ENCODE peak calls at places on chromosome 15, in nine cellular contexts. O is A549, P is endothelial cell of umbilical vein, W is HepG2, E is HCT116, X is GM12878, V is K562, M is H1, A is SK-N-SH. Q is an unnamed sample.

GRCh38 chr15:96330450-96331140 is at the start of gene NR2F2:
- DNase-seq in X (peak), P (peak), M (peak), W (peak), O (peak), E (peak), V (peak), A (peak), Q (peak)

GRCh38 chr15:73840771-73841170 is 32.6 kb upstream of the TBC1D21 start:
- DNase-seq in P (no peak), E (no peak), A (no peak), V (no peak), X (no peak), M (no peak), W (no peak), O (no peak), Q (no peak)

GRCh38 chr15:84151205-84151931 is 84.2 kb upstream of the GOLGA6L4 start:
- DNase-seq in V (no peak), X (no peak), E (no peak), W (no peak), P (no peak), M (no peak), O (no peak), A (no peak), Q (no peak)

GRCh38 chr15:51170882-51171577 is 76.3 kb upstream of the TNFAIP8L3 start:
- DNase-seq in E (no peak), W (no peak), M (no peak), X (no peak), O (no peak), P (no peak), V (no peak), A (no peak), Q (no peak)

GRCh38 chr15:53586815-53587214 is 172.6 kb downstream of the WDR72 start:
- DNase-seq in A (peak), W (peak), X (no peak), O (no peak), E (peak), V (peak), P (peak), M (peak), Q (peak)

GRCh38 chr15:78360426-78360825 is 20.3 kb downstream of the CRABP1 start:
- DNase-seq in E (no peak), W (no peak), V (no peak), P (no peak), A (peak), O (no peak), M (no peak), X (no peak), Q (no peak)

GRCh38 chr15:72203507-72203837 is 5.9 kb upstream of the GRAMD2A start:
- DNase-seq in X (no peak), M (no peak), W (no peak), O (no peak), V (no peak), A (peak), E (no peak), P (peak), Q (no peak)

GRCh38 chr15:99630607-99631131 is 64.9 kb downstream of the MEF2A start:
- DNase-seq in M (no peak), V (no peak), O (no peak), W (no peak), X (no peak), A (no peak), P (no peak), E (no peak), Q (no peak)

GRCh38 chr15:74185949-74186348 is 12.4 kb downstream of the ISLR start:
- DNase-seq in W (no peak), V (no peak), E (no peak), P (no peak), A (no peak), O (no peak), M (no peak), X (no peak), Q (no peak)

GRCh38 chr15:58260911-58261267 is 122.7 kb downstream of the AQP9 start:
- DNase-seq in W (no peak), E (no peak), M (no peak), O (no peak), V (no peak), A (no peak), P (no peak), X (no peak), Q (no peak)

GRCh38 chr15:41559489-41560177 is 621 bp downstream of the TYRO3 start:
- DNase-seq in E (no peak), P (no peak), W (no peak), O (no peak), M (no peak), V (peak), A (peak), X (no peak), Q (peak)

GRCh38 chr15:91061997-91062396 is 38.1 kb upstream of the SV2B start:
- DNase-seq in O (no peak), V (no peak), E (no peak), A (no peak), W (no peak), X (no peak), M (no peak), P (no peak), Q (no peak)

GRCh38 chr15:42038401-42038800 is 17.6 kb upstream of the PLA2G4E start:
- DNase-seq in V (no peak), O (no peak), E (no peak), P (no peak), A (no peak), M (no peak), W (no peak), X (no peak), Q (no peak)

GRCh38 chr15:92902723-92903587 is 2.8 kb downstream of the CHD2 start:
- DNase-seq in P (peak), X (no peak), V (no peak), E (no peak), M (no peak), A (no peak), O (no peak), W (no peak), Q (peak)

GRCh38 chr15:50353251-50353998 is 1.6 kb downstream of the GABPB1 start:
- DNase-seq in W (no peak), P (peak), M (no peak), V (peak), X (no peak), E (no peak), A (no peak), O (no peak), Q (peak)

GRCh38 chr15:84915011-84915958 is 30.8 kb downstream of the SLC28A1 start:
- DNase-seq in M (no peak), O (peak), E (peak), V (peak), W (peak), P (peak), A (peak), X (peak), Q (peak)

GRCh38 chr15:69921626-69922624 is 175.8 kb downstream of the TLE3 start:
- DNase-seq in V (no peak), E (no peak), O (no peak), X (peak), P (no peak), M (no peak), A (no peak), W (no peak), Q (peak)

GRCh38 chr15:51861557-51862350 is 32.3 kb downstream of the TMOD3 start:
- DNase-seq in E (no peak), W (no peak), P (peak), A (no peak), O (no peak), X (no peak), M (no peak), V (no peak), Q (peak)

GRCh38 chr15:70132148-70132547 is 34.4 kb upstream of the TLE3 start:
- DNase-seq in M (no peak), O (no peak), X (no peak), V (no peak), E (no peak), W (no peak), P (no peak), A (no peak), Q (no peak)

GRCh38 chr15:70327328-70328136 is 229.8 kb upstream of the TLE3 start:
- DNase-seq in X (no peak), W (no peak), O (no peak), V (no peak), M (no peak), P (peak), E (no peak), A (no peak), Q (peak)

GRCh38 chr15:97126556-97127233 is 796.2 kb downstream of the NR2F2 start:
- DNase-seq in V (no peak), A (no peak), E (no peak), W (no peak), P (no peak), X (no peak), O (no peak), M (no peak), Q (no peak)

GRCh38 chr15:88032787-88033186 is 223.8 kb downstream of the NTRK3 start:
- DNase-seq in P (no peak), M (no peak), W (no peak), E (peak), O (no peak), X (no peak), V (peak), A (no peak), Q (peak)

GRCh38 chr15:28017423-28017924 is 81.6 kb downstream of the OCA2 start:
- DNase-seq in A (peak), E (no peak), V (no peak), M (no peak), X (no peak), P (no peak), O (no peak), W (peak), Q (peak)

GRCh38 chr15:58019503-58020376 is 45.8 kb downstream of the ALDH1A2 start:
- DNase-seq in E (no peak), M (no peak), O (no peak), V (no peak), X (no peak), A (no peak), P (peak), W (no peak), Q (no peak)

GRCh38 chr15:86317379-86317745 is 237.7 kb downstream of the AGBL1 start:
- DNase-seq in W (no peak), O (no peak), V (no peak), X (no peak), M (no peak), A (no peak), E (no peak), P (no peak), Q (no peak)
- TF ChIP-seq MAX in W (no peak), O (no peak), V (no peak), X (no peak), M (no peak), A (no peak), E (no peak), P (no peak), Q (no peak)

GRCh38 chr15:80834402-80834801 is 55.2 kb downstream of the CEMIP start:
- DNase-seq in M (no peak), E (no peak), O (no peak), V (no peak), W (no peak), P (no peak), A (no peak), X (no peak), Q (no peak)

GRCh38 chr15:80836991-80837390 is 57.8 kb downstream of the CEMIP start:
- DNase-seq in X (no peak), O (no peak), M (no peak), W (no peak), A (no peak), P (no peak), E (no peak), V (no peak), Q (no peak)

GRCh38 chr15:80836223-80836622 is 57.1 kb downstream of the CEMIP start:
- DNase-seq in M (no peak), A (peak), P (no peak), X (no peak), E (no peak), O (no peak), W (no peak), V (no peak), Q (no peak)

GRCh38 chr15:80834906-80835305 is 55.7 kb downstream of the CEMIP start:
- DNase-seq in V (no peak), O (no peak), E (no peak), M (no peak), X (no peak), A (no peak), W (no peak), P (no peak), Q (no peak)

GRCh38 chr15:80835338-80835737 is 56.2 kb downstream of the CEMIP start:
- DNase-seq in V (no peak), P (no peak), E (no peak), O (peak), X (no peak), A (no peak), M (no peak), W (peak), Q (no peak)
- TF ChIP-seq CTCF in V (no peak), P (no peak), E (peak), O (no peak), X (no peak), A (peak), M (peak), W (peak), Q (no peak)

GRCh38 chr15:66657062-66658020 is 44.7 kb upstream of the SMAD6 start:
- DNase-seq in O (no peak), E (no peak), V (no peak), X (no peak), P (no peak), M (no peak), A (peak), W (no peak), Q (no peak)

GRCh38 chr15:66654718-66655375 is 47.2 kb upstream of the SMAD6 start:
- DNase-seq in V (peak), P (no peak), W (no peak), X (no peak), E (no peak), M (no peak), O (no peak), A (no peak), Q (no peak)

GRCh38 chr15:66655511-66655910 is 46.5 kb upstream of the SMAD6 start:
- DNase-seq in V (no peak), M (no peak), A (no peak), O (no peak), P (no peak), W (no peak), E (no peak), X (no peak), Q (no peak)

GRCh38 chr15:66658057-66658456 is 44.0 kb upstream of the SMAD6 start:
- DNase-seq in M (no peak), E (no peak), W (no peak), P (no peak), A (no peak), O (no peak), X (no peak), V (no peak), Q (no peak)

DNA sequence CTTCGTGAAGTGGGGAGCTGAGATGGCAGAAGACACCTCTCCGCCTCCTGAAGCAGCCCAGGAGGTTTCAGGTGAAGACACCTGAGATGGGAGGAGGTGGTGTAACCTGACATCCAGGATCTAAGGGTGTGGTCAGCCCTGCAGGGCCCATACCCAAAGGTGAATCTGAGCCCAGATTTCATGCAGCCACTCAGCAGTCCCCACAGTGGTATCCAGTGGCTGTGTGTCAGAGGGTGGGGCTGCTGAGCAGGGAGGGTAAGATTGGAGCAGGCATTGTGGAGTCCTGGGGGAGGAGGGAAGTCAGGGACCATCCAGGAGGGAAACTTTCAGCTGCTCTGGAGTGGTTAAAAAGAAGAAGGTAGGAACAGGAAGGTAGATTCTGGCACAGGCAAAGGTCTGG is 46.0 kb upstream of the SMAD6 start:
- DNase-seq in O (no peak), X (no peak), E (no peak), M (no peak), A (no peak), P (no peak), V (no peak), W (no peak), Q (no peak)
- H3K4me3 ChIP-seq in O (no peak), X (no peak), E (no peak), M (no peak), A (no peak), P (no peak), V (no peak), W (no peak), Q (no peak)

DNA sequence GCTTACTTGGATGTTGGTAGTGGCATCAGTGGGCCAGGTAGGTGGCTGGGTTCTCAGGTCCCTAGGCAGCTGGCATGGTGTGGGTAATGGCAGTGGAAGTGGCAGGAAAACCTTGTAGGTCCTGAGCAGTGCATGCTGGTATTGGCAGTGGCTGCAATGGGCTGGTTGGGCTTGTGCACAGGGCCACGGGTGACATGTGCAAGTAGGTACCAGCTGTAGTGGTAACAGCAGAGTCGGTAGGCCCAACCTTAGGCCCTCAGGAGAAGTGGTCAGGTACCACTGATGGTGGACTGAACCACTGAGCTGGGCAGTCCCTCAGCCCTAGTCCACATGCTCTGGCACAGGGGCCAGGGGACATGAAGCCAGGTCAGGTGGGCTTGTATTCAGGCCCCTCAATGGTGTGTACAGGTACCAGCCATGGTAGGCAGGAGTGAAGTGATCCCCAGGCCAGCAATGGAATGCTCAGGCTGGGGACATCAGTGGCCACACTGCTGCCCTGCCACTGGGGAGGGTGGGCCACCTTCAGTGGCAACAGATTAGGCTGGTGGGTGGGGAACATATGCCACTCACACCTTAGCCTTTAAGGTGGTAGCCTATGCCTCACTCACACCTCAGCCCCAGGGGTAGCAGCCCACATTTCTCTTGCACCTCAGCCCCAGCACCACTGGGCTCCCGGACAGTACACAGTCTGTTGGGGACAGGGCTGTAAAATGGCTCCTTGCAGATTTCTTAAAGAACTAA is 118.1 kb downstream of the LRRK1 start:
- DNase-seq in V (no peak), M (no peak), O (no peak), X (no peak), E (no peak), P (no peak), W (no peak), A (no peak), Q (no peak)
- TF ChIP-seq MAX in V (no peak), M (no peak), O (no peak), X (no peak), E (no peak), P (no peak), W (no peak), A (no peak), Q (no peak)

DNA sequence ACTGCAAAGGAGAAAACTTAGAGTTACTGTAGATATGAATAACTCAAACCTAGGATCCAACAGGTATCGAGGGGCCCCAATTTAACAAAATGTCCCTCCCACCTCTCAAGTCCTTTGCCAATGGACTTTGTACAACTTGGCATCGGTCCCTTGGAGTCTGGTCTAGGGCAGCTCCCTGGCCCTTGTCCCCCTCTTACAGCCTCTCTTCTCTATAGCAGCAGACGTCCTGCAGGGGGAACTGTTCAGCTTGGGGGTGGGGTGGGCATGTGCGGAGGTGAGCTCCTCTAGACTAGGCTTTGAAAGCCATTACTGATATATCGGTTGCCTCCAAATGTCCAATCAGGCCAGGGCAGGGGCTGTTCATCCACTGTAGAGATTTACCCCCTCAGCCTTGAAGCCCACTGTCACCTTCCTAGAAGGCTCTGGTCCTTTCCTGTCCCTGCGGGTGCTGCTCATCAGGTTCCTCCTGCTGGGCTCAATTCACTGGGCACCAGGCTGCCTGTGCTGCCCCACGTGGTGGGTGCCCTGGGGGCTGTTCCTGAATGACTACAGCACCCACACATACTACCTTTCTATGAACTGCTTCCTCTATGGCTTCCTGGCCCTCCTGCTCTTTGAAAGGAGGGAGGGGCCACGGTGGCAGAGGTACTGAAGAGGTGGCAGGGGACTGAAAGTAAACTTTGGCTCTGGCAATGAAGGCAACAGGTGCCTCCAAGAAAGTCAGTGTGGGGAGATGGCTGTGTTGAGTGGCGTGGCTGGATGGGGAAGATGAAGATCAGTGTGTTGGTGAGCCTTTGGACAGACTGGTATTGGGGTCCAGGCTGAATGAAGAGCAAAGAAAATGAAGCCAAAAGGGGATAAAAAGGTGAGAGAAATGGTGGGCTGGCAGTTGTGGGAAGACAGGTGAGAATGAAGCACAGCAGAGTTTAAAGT is 78.8 kb upstream of the MEX3B start:
- DNase-seq in V (no peak), P (no peak), E (no peak), W (no peak), M (no peak), A (no peak), O (no peak), X (no peak), Q (no peak)
- TF ChIP-seq CTCF in V (no peak), P (no peak), E (no peak), W (no peak), M (peak), A (no peak), O (no peak), X (no peak), Q (no peak)

GRCh38 chr15:80480909-80481308 is 76.7 kb downstream of the ARNT2 start:
- DNase-seq in E (no peak), X (no peak), M (no peak), P (no peak), W (no peak), O (no peak), A (no peak), V (no peak), Q (no peak)
- H3K4me3 ChIP-seq in E (no peak), X (no peak), M (no peak), P (no peak), W (no peak), O (no peak), A (no peak), V (no peak), Q (no peak)

GRCh38 chr15:31585231-31585630 is 258.6 kb downstream of the KLF13 start:
- DNase-seq in A (no peak), V (no peak), O (no peak), P (no peak), W (no peak), M (no peak), X (no peak), E (no peak), Q (no peak)

GRCh38 chr15:31587583-31587982 is 260.9 kb downstream of the KLF13 start:
- DNase-seq in E (no peak), M (no peak), O (no peak), P (no peak), W (no peak), V (no peak), A (no peak), X (no peak), Q (no peak)

GRCh38 chr15:31586841-31587240 is 260.2 kb downstream of the KLF13 start:
- DNase-seq in E (no peak), P (no peak), V (no peak), W (no peak), X (no peak), A (no peak), M (no peak), O (no peak), Q (no peak)

GRCh38 chr15:31591908-31592307 is 265.3 kb downstream of the KLF13 start:
- DNase-seq in X (no peak), V (no peak), A (no peak), W (no peak), P (no peak), E (no peak), M (no peak), O (no peak), Q (no peak)

DNA sequence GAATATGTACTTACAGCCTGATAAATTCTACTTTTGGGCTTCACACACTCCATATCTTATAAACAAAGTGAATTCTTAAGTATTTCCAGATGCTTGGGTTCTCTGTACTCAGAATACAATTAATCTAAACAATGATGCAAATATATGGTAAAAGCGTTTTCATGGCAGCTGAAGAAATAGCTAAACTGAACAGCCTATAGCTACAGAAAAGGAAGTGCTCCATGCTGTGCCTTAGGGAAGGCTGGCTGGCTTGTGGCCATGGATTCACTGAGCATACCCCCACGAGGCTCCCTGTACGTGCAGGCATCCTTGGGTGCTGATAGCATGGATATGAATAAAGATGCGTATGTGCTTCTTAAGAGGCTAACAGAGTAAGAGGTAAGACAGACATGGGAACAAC is 264.0 kb downstream of the KLF13 start:
- DNase-seq in V (no peak), P (no peak), X (no peak), M (no peak), O (no peak), W (no peak), E (no peak), A (no peak), Q (no peak)
- TF ChIP-seq MAX in V (no peak), P (no peak), X (no peak), M (no peak), O (no peak), W (no peak), E (no peak), A (no peak), Q (no peak)

GRCh38 chr15:89356634-89357298 is 22.1 kb upstream of the POLG start:
- DNase-seq in A (peak), W (no peak), P (no peak), V (no peak), X (no peak), E (no peak), M (no peak), O (peak), Q (peak)
- TF ChIP-seq CTCF in A (peak), W (peak), P (peak), V (peak), X (peak), E (peak), M (no peak), O (peak), Q (peak)

Q was measured in NB4.